ENCODE peak calls at places on chromosome 16, in five cellular contexts. T is heart left ventricle, D is transverse colon, N is A549, K is HCT116. J is an unnamed sample.

GRCh38 chr16:25033852-25034251 is 18.7 kb upstream of the ARHGAP17 start:
- DNase-seq in T (no peak), D (no peak), N (no peak), K (no peak), J (no peak)

GRCh38 chr16:51880776-51881175 is 666.2 kb downstream of the TOX3 start:
- DNase-seq in T (no peak), D (no peak), N (peak), K (no peak), J (no peak)

GRCh38 chr16:19899605-19899955 is 14.9 kb upstream of the GPRC5B start:
- DNase-seq in T (no peak), D (no peak), N (no peak), K (no peak), J (no peak)

GRCh38 chr16:85754403-85754802 is 3.5 kb upstream of the C16orf74 start:
- DNase-seq in T (no peak), D (no peak), N (no peak), K (no peak), J (peak)

GRCh38 chr16:88195021-88195581 is 187.7 kb upstream of the ZNF469 start:
- DNase-seq in T (no peak), D (no peak), N (no peak), K (no peak), J (peak)

GRCh38 chr16:1175566-1176279 is 22.8 kb downstream of the CACNA1H start:
- DNase-seq in T (no peak), D (no peak), N (no peak), K (no peak), J (no peak)

GRCh38 chr16:48535831-48536599 is 74.0 kb downstream of the N4BP1 start:
- DNase-seq in T (peak), D (peak), N (no peak), K (no peak), J (peak)

GRCh38 chr16:27429330-27429871 is 27.4 kb downstream of the IL21R start:
- DNase-seq in T (no peak), D (no peak), N (no peak), K (no peak), J (no peak)

GRCh38 chr16:53080345-53081031 is 25.7 kb downstream of the CHD9 start:
- DNase-seq in T (no peak), D (peak), N (peak), K (no peak), J (no peak)

GRCh38 chr16:87126403-87127025 is 190.7 kb downstream of the C16orf95 start:
- DNase-seq in T (no peak), D (no peak), N (no peak), K (no peak), J (no peak)
- TF ChIP-seq POLR2A in T (no peak), D (no peak), N (no peak), K (no peak), J (no peak)

DNA sequence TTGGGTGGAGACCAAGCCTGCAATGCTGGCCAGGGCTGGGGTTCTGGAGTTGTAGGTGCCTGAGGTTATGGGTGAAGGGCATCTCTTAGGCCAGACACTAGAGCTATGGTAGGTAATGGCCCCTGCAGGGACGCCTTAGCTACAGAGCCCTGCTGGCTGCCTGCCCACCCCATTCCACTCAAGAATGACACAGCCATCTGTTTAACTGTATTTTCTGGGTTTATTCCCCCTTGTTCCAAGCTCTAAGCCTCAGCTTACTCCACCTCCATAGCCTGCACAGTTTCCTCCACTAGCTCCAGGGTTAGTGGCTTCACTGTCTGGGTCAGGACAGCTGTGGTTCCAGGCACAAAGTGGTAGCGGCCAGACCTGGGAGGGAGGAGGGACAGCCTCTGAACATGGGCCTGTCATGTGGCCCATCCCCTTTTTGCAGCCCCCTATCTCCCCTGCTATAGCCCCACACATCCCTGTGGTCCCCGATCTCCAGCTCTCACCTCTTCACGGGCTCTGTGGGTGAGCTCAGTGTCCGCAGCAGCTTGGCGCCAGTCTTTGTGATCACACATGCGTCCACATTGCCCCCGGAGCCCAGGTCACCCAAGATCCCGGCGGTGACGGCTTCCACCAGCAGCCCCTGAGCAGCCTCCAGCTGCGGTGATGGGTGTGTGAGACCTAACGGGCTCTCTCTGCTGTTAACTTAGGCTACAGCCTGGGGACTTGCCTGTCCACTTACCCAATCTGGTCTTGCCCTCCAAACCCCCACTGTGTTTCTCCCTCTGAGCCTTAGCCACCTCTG is 2.1 kb downstream of the PSMB10 start:
- DNase-seq in T (no peak), D (no peak), N (no peak), K (no peak), J (no peak)
- TF ChIP-seq POLR2A in T (no peak), D (no peak), N (no peak), K (no peak), J (no peak)

DNA sequence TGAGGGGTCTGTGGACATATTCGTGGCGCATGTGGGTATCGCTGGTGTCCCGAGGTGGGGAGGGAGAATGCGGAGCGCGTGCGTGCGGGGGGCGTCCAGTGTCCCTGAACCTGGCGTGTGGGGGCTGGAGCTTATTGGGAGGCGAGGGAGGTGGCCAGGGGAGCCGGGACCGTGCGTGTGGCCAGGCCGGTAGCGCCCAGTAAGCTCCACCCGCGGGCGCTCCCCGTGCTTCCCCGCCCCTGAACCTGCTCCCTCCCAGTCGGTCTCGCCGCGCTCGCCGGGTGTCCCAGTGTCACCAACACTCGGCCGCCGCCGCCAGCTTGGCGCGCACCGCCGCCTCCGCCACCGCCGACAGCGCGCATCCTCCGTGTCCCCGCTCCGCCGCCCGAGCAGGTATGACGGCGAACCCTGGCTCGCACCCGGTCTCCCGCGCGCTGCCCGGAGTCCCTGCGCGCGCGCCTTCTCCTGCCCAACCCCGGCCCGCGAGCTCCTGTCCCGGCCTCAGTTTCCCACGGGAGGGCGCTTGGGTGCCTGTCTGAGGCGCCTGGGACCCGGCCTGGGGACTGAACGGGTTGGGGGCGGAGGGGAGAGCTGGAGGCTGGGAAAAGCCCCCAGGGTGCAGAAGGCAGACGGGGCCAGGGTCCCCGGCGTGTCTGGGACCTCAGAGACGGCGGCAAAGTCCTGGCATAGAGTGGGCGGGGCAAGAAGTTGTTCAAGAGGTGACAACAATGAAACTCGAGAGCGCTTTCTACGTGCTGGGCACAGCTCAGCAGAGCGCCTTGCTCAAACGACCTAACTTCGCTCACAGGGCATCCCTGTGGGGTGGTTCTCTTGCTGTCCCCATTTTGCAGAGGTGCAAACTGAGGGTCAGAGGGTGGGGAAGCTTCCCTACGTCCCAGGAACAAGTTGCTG is at the start of gene SCNN1B:
- DNase-seq in T (no peak), D (peak), N (no peak), K (no peak), J (no peak)
- TF ChIP-seq POLR2A in T (no peak), D (peak), N (no peak), K (no peak), J (no peak)

GRCh38 chr16:67191995-67192681 is at the start of gene E2F4:
- DNase-seq in T (peak), D (peak), N (peak), K (peak), J (peak)
- TF ChIP-seq POLR2A in T (no peak), D (peak), N (peak), K (peak), J (peak)

GRCh38 chr16:50263060-50263909 is 3.1 kb upstream of the ADCY7 start:
- DNase-seq in T (no peak), D (peak), N (no peak), K (no peak), J (no peak)
- TF ChIP-seq POLR2A in T (no peak), D (no peak), N (no peak), K (no peak), J (no peak)

DNA sequence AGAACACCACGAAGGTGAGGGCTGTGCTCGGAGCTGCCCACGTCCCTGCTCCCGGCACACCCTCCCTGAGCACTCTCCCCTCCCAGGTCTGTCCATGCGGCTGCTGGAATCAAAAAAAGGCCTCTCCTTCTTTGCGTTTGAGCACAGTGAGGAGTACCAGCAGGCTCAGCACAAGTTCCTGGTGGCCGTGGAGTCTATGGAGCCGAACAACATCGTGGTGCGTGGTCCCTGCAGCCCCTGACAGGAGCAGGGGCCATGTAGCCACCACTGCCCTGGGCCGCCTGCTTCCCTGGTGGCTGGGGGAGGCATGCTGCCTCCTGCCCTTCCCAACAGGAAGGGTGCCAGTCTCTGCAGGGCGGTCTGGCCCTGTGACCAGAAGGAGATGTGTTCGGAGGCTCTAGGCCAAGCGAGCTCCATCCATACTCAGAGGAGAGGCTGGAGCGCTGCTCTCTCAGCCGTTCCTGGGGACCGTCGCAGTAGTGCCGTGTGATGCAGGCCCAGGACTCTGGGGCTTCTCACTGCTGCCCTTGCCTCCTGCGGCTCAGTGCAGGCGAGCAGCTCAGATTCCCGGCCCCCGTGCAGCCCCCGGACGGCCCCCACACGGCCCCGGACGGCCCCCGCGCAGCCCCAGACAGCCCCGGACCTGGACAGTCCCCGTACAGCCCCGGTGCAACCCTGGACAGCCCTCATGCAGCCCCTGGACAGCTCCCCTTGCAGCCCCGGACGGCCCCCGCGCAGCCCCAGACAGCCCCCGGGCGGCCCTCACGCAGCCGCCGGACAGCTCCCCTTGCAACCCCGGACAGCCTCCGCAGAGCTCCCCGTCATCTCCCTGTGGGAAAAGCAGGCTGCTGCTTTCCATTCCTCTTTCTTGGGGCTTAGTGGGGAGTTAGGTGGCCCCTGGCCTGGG is 20.5 kb downstream of the TCF25 start:
- DNase-seq in T (no peak), D (no peak), N (no peak), K (no peak), J (no peak)
- TF ChIP-seq POLR2A in T (no peak), D (no peak), N (no peak), K (no peak), J (no peak)

GRCh38 chr16:67216612-67217490 is 10.1 kb upstream of the TMEM208 start:
- DNase-seq in T (no peak), D (no peak), N (no peak), K (no peak), J (no peak)
- TF ChIP-seq POLR2A in T (no peak), D (no peak), N (no peak), K (no peak), J (no peak)

GRCh38 chr16:56625943-56626654 is 518 bp downstream of the MT1E start:
- DNase-seq in T (no peak), D (peak), N (no peak), K (no peak), J (no peak)
- TF ChIP-seq POLR2A in T (no peak), D (peak), N (no peak), K (no peak), J (no peak)

GRCh38 chr16:82857693-82858337 is 231.0 kb downstream of the CDH13 start:
- DNase-seq in T (no peak), D (no peak), N (no peak), K (no peak), J (no peak)
- TF ChIP-seq POLR2A in T (no peak), D (no peak), N (no peak), K (no peak), J (no peak)

GRCh38 chr16:8859913-8860881 is 8.6 kb downstream of the CARHSP1 start:
- DNase-seq in T (peak), D (peak), N (no peak), K (no peak), J (no peak)

GRCh38 chr16:8861563-8862308 is 7.1 kb downstream of the CARHSP1 start:
- DNase-seq in T (peak), D (no peak), N (no peak), K (no peak), J (no peak)

GRCh38 chr16:8855972-8856371 is 12.8 kb downstream of the CARHSP1 start:
- DNase-seq in T (no peak), D (no peak), N (no peak), K (no peak), J (no peak)

GRCh38 chr16:8862309-8863130 is 6.3 kb downstream of the CARHSP1 start:
- DNase-seq in T (peak), D (no peak), N (no peak), K (no peak), J (no peak)

GRCh38 chr16:8858994-8859912 is 9.6 kb downstream of the CARHSP1 start:
- DNase-seq in T (no peak), D (no peak), N (no peak), K (no peak), J (no peak)
- TF ChIP-seq POLR2A in T (no peak), D (no peak), N (no peak), K (no peak), J (no peak)